ENCODE peak calls at places on chromosome 20, in ten cellular contexts. Q is EL; B is neural crest cell; R is HFF-Myc; Z is astrocyte of the spinal cord; N is ELR; X is ACHN; O is activated CD4-positive, alpha-beta T cell treated with anti-CD3 and anti-CD28 coated beads for 36 hours; C is stimulated activated CD8-positive, alpha-beta memory T cell treated with anti-CD3 and anti-CD28 coated beads, Interleukin-15, amount 100 ng/mL, for 48 hours; A is Jurkat, Clone E6-1. M is an unnamed sample.

GRCh38 chr20:16701296-16701695 is 28.5 kb upstream of the SNRPB2 start:
- DNase-seq in A (peak; percentile 14), C (no peak), Z (no peak), N (peak; percentile 25), R (no peak), Q (peak; percentile 4), X (no peak), O (peak; percentile 48), B (no peak), M (peak; percentile 11)

GRCh38 chr20:21002486-21002885 is 103.7 kb downstream of the LINC00237 start:
- DNase-seq in C (no peak), Q (no peak), R (no peak), A (no peak), X (no peak), B (no peak), N (no peak), O (no peak), Z (no peak), M (no peak)

GRCh38 chr20:11686900-11687543 is 230.7 kb upstream of the BTBD3 start:
- DNase-seq in R (no peak), Q (peak; percentile 13), N (no peak), B (no peak), C (no peak), A (no peak), Z (peak; percentile 29), X (peak; percentile 16), O (peak; percentile 4), M (peak; percentile 67)

GRCh38 chr20:21033817-21034216 is 72.3 kb downstream of the LINC00237 start:
- DNase-seq in B (no peak), A (no peak), R (no peak), C (no peak), Q (no peak), O (no peak), N (no peak), X (no peak), Z (no peak), M (no peak)

GRCh38 chr20:3606021-3606420 is 57.2 kb downstream of the GFRA4 start:
- DNase-seq in O (no peak), B (no peak), X (no peak), N (peak; percentile 49), Q (peak; percentile 59), A (no peak), R (no peak), C (no peak), Z (no peak), M (no peak)

GRCh38 chr20:48800227-48800626 is 27.6 kb downstream of the PREX1 start:
- DNase-seq in X (no peak), B (no peak), C (no peak), Q (no peak), A (no peak), R (no peak), N (no peak), Z (no peak), O (no peak), M (no peak)

GRCh38 chr20:4867036-4867435 is 134.3 kb downstream of the SLC23A2 start:
- DNase-seq in X (no peak), Z (no peak), R (no peak), A (no peak), Q (no peak), O (no peak), N (no peak), B (no peak), C (no peak), M (no peak)

GRCh38 chr20:10807013-10807412 is 133.2 kb upstream of the JAG1 start:
- DNase-seq in Z (no peak), C (no peak), N (no peak), R (no peak), B (no peak), X (no peak), Q (no peak), A (no peak), O (no peak), M (no peak)

GRCh38 chr20:62065669-62066338 is at the start of gene TAF4:
- DNase-seq in N (peak; percentile 82), O (peak; percentile 87), X (peak; percentile 65), Z (peak; percentile 72), B (peak; percentile 72), R (no peak), A (peak; percentile 47), Q (peak; percentile 79), C (peak; percentile 72), M (peak; percentile 100)

GRCh38 chr20:44861547-44862006 is 23.9 kb upstream of the YWHAB start:
- DNase-seq in Q (peak; percentile 66), A (no peak), B (no peak), O (no peak), N (peak; percentile 36), Z (peak; percentile 53), R (peak; percentile 22), X (no peak), C (no peak), M (peak; percentile 92)

GRCh38 chr20:57478176-57478575 is 46.8 kb downstream of the CTCFL start:
- DNase-seq in Q (no peak), Z (no peak), X (no peak), R (no peak), A (no peak), C (no peak), N (no peak), O (no peak), B (no peak), M (no peak)

GRCh38 chr20:39850821-39851330 is 838.2 kb downstream of the MAFB start:
- DNase-seq in A (no peak), Z (no peak), X (no peak), C (no peak), Q (peak; percentile 42), R (no peak), O (no peak), N (no peak), B (no peak), M (peak; percentile 20)

GRCh38 chr20:63833776-63834544 is 2.9 kb upstream of the ZBTB46 start:
- DNase-seq in N (no peak), C (no peak), A (no peak), R (no peak), B (no peak), Z (peak; percentile 72), X (no peak), O (no peak), Q (peak; percentile 62), M (no peak)

GRCh38 chr20:40813708-40814327 is 124.8 kb upstream of the MAFB start:
- DNase-seq in Z (no peak), Q (no peak), X (no peak), R (no peak), N (no peak), A (no peak), O (no peak), C (no peak), B (no peak), M (no peak)

GRCh38 chr20:7362601-7363000 is 577.7 kb downstream of the HAO1 start:
- DNase-seq in X (no peak), Q (no peak), O (no peak), C (no peak), N (no peak), B (no peak), A (peak; percentile 8), R (no peak), Z (no peak), M (no peak)

GRCh38 chr20:47432251-47433210 is 69.2 kb upstream of the NCOA3 start:
- DNase-seq in B (no peak), N (peak; percentile 40), C (no peak), Q (no peak), A (no peak), O (no peak), X (peak; percentile 82), Z (no peak), R (no peak), M (no peak)

GRCh38 chr20:20210943-20211273 is 157.0 kb upstream of the INSM1 start:
- DNase-seq in N (no peak), A (no peak), R (no peak), C (no peak), X (no peak), Z (no peak), B (no peak), Q (no peak), O (no peak), M (no peak)

M was measured in AG20443.